ENCODE peak calls at places on chromosomes 16 and 17, in eight cellular contexts. E, Z, I, R, J, Q, O and Y are unnamed samples.

GRCh38 chr16:5042574-5043171 is 8.9 kb upstream of the NAGPA start:
- DNase-seq in E (no peak), J (peak; percentile 30), Z (no peak), R (peak; percentile 61), O (no peak), I (no peak), Q (no peak), Y (no peak)

GRCh38 chr16:87360862-87361610 is 22.5 kb downstream of the FBXO31 start:
- DNase-seq in R (no peak), Q (no peak), I (no peak), E (no peak), J (no peak), O (no peak), Z (no peak), Y (no peak)

GRCh38 chr16:46949216-46949892 is 24.1 kb downstream of the DNAJA2 start:
- DNase-seq in R (no peak), O (no peak), I (no peak), E (no peak), Q (no peak), Z (no peak), J (no peak), Y (no peak)

GRCh38 chr16:4309833-4310266 is 6.0 kb upstream of the GLIS2 start:
- DNase-seq in Z (peak; percentile 40), R (no peak), Q (peak; percentile 67), I (peak; percentile 27), O (no peak), J (peak; percentile 87), E (peak; percentile 74), Y (no peak)

GRCh38 chr17:14019186-14019956 is 49.9 kb upstream of the COX10 start:
- DNase-seq in J (no peak), Q (no peak), O (no peak), I (no peak), R (peak; percentile 10), E (no peak), Z (no peak), Y (no peak)

GRCh38 chr16:23832882-23833281 is 2.9 kb upstream of the PRKCB start:
- DNase-seq in E (no peak), R (no peak), Q (no peak), J (no peak), O (no peak), Z (no peak), I (no peak), Y (no peak)

GRCh38 chr16:83554096-83554495 is 253.7 kb upstream of the HSBP1 start:
- DNase-seq in J (no peak), R (no peak), Z (no peak), E (no peak), I (no peak), O (no peak), Q (no peak), Y (no peak)

GRCh38 chr16:13110124-13110796 is 208.9 kb downstream of the SHISA9 start:
- DNase-seq in Q (no peak), J (peak; percentile 83), Z (no peak), E (peak; percentile 24), O (peak; percentile 82), R (peak; percentile 98), I (peak; percentile 2), Y (peak; percentile 9)

GRCh38 chr16:637081-638018 is 1.2 kb upstream of the METTL26 start:
- DNase-seq in O (no peak), Z (peak; percentile 80), R (peak; percentile 80), I (peak; percentile 94), Q (peak; percentile 92), E (peak; percentile 90), J (peak; percentile 97), Y (peak; percentile 98)

GRCh38 chr16:54077412-54077821 is 209.2 kb downstream of the IRX3 start:
- DNase-seq in I (no peak), R (peak; percentile 80), J (no peak), E (no peak), O (no peak), Z (no peak), Q (no peak), Y (no peak)

GRCh38 chr17:59764292-59764741 is 56.9 kb downstream of the VMP1 start:
- DNase-seq in Z (no peak), J (no peak), Q (no peak), I (no peak), E (no peak), O (no peak), R (peak; percentile 67), Y (no peak)

GRCh38 chr17:41528959-41529353 is 848 bp upstream of the KRT19 start:
- DNase-seq in Q (no peak), J (no peak), O (no peak), R (no peak), E (no peak), I (no peak), Z (no peak), Y (no peak)

DNA sequence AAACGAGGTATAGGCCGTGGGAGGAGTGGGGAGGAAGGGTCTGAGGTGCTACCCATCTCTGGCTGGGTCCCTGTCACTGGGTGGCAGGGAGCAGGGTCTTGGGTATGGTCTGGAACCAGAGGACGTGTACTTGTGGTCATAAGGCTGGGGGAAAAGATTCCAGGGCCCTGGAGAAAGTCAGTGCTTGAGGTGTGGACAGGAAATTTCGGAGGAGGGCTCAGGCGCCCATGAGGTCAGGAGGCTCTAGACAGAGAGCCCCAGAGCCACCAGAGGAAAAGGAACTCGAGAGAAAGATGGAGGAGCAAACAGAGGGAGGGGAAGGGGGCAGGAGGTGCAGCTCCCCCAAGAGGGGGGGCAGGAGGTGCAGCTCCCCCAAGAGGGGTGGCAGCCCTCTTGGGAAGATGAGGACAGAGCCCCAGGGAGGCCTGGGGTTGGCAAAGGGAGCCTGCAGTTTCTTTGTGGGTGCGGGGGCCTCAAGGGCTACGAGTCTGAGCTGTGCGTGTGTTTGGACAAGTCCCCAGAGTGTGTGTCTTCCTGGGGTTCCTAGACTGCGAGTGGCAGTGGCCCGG is 683 bp upstream of the SLC7A6 start:
- DNase-seq in E (no peak), I (no peak), O (no peak), R (no peak), J (no peak), Z (no peak), Q (no peak), Y (no peak)
- H3K27ac ChIP-seq in E (peak overlapping the region; percentile 84), I (peak overlapping the region; percentile 72), O (peak overlapping the region; percentile 96), R (peak overlapping the region; percentile 67), J (peak overlapping the region; percentile 65), Z (peak overlapping the region; percentile 86), Q (peak overlapping the region; percentile 99), Y (peak overlapping the region; percentile 88)

GRCh38 chr17:68804777-68805176 is 150.4 kb downstream of the ABCA8 start:
- DNase-seq in O (no peak), E (no peak), J (no peak), Q (no peak), I (no peak), R (no peak), Z (no peak), Y (no peak)

GRCh38 chr17:68805609-68806008 is 149.6 kb downstream of the ABCA8 start:
- DNase-seq in O (no peak), E (no peak), Q (no peak), J (no peak), I (no peak), R (no peak), Z (no peak), Y (no peak)

GRCh38 chr17:68801564-68801963 is 153.6 kb downstream of the ABCA8 start:
- DNase-seq in O (no peak), Z (no peak), R (no peak), J (no peak), Q (no peak), E (no peak), I (no peak), Y (no peak)

GRCh38 chr17:68800731-68801130 is 154.5 kb downstream of the ABCA8 start:
- DNase-seq in I (no peak), O (no peak), Z (no peak), Q (no peak), R (no peak), E (no peak), J (no peak), Y (no peak)

DNA sequence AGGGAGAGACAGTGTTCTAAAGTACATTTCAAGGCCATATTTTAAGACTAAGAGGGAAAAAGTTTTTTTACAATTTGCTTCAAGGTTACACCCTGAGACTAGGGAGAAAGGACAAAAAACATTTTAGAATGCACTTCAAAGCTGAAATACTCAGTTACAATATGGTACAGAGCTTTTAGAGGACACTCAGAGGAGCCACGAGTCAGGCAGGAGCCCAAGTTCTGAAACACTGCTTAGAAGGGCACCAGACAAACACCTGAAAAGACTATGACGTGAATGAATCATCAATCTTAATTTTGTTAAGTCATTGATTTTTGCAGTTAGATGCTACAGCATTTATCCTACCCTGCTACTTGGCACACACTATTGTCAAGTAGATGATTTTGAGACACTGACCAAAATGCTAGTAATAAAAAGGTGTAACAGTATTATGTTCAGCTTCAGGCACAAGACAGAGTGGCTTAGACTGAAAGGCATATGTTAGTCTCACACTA is 152.0 kb downstream of the ABCA8 start:
- DNase-seq in I (no peak), O (no peak), R (no peak), J (no peak), E (no peak), Z (no peak), Q (no peak), Y (no peak)
- H3K27ac ChIP-seq in I (no peak overlapping the region), O (no peak overlapping the region), R (no peak overlapping the region), J (no peak overlapping the region), E (no peak overlapping the region), Z (no peak overlapping the region), Q (no peak overlapping the region), Y (no peak overlapping the region)

DNA sequence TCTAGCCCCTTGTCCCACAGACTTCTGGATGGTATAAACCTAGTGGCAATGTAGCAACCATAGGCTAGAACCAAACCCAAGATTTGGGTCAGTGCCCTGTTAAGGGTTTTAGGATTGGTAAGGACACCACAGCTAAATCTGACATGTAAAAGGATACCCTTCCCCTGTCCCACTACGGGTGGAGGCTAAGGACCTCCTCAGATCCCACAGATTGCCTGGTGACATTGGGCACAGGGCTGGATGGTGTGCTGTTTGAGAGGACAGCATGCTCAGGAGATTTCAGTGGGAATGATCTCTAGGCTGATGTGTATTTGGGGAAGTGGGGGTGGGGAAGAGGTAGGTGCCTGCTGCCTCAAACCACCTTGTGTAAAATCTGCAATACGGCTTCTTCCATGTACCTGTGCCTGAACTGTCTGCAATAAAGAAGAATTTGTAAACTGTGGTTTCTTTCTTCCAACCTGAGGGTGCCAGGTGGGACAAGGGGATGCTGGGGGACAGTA is 671 bp upstream of the EDC4 start:
- DNase-seq in J (no peak), R (no peak), I (no peak), O (no peak), Q (no peak), Z (no peak), E (no peak), Y (no peak)
- H3K27ac ChIP-seq in J (no peak overlapping the region), R (peak overlapping the region; percentile 51), I (no peak overlapping the region), O (peak overlapping the region; percentile 82), Q (peak overlapping the region; percentile 91), Z (peak overlapping the region; percentile 91), E (peak overlapping the region; percentile 78), Y (peak overlapping the region; percentile 85)

DNA sequence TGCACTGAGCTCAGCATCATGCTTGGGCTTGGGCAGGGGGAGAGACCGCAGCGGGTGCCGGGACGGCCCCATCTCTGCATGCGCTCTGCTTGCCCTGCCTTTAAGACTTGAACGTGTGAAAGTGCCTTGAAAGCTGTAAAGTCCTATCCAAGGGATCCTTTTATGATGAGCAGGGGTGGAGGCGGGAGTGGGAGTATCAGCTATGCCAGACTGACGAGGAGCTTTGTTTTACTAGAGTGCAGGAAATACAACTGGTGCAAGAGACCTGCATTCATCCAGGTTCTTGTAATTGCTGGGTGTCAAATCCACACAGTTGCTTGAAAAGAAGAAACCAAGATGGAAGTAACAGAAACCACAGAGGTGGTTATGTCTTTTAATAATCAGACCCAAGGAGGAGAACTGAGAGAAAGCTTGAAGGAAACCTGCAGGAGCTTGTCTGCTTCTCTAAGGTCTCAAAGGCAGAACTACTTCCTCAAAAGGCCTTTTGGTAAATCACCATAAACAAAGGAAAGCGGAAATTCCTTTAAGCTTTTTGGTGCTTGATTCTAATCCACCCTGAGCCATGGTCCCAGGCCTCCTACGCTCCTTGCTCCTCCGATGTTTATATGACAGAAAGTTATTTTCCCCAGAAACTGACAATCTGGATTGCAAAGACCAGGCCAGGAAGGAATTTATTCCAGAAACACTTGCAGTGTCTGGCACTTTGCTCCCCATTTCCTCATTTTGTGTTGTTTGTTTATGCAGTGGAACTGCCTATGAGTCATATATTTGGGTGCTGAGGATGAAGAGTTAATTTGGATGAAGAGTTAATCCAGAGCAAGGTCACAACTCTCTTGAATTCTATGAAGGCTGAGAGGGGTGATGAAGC is 51.3 kb upstream of the FBXO47 start:
- DNase-seq in Q (no peak), R (no peak), O (no peak), E (no peak), I (no peak), Z (no peak), J (no peak), Y (no peak)
- H3K27ac ChIP-seq in Q (peak overlapping the region; percentile 1), R (no peak overlapping the region), O (peak overlapping the region; percentile 31), E (peak overlapping the region; percentile 5), I (no peak overlapping the region), Z (no peak overlapping the region), J (no peak overlapping the region), Y (no peak overlapping the region)